ENCODE peak calls at places on chromosomes 16 and 17, in four cellular contexts. V is T-cell, N is iris pigment epithelial cell, C is IMR-90. A is an unnamed sample.

GRCh38 chr17:29980261-29980660 is 38.8 kb downstream of the EFCAB5 start:
- DNase-seq in V (no peak), N (no peak), C (no peak), A (no peak)

GRCh38 chr17:29577009-29577777 is 8.7 kb downstream of the TP53I13 start:
- DNase-seq in V (no peak), N (no peak), C (no peak), A (no peak)

GRCh38 chr16:21663889-21664647 is at the start of gene OTOA:
- DNase-seq in V (peak), N (no peak), C (no peak), A (no peak)

GRCh38 chr16:65538945-65539344 is 417.1 kb upstream of the CDH11 start:
- DNase-seq in V (no peak), N (peak), C (peak), A (peak)

GRCh38 chr16:138049-138417 is 440 bp downstream of the NPRL3 start:
- DNase-seq in V (no peak), N (no peak), C (no peak), A (no peak)

GRCh38 chr17:57572062-57572461 is 173.0 kb downstream of the CCDC182 start:
- DNase-seq in V (no peak), N (no peak), C (no peak), A (no peak)

GRCh38 chr17:35433075-35433894 is 985 bp upstream of the SLFN12 start:
- DNase-seq in V (peak), N (peak), C (peak), A (peak)

GRCh38 chr16:89038811-89039735 is 54.6 kb upstream of the ACSF3 start:
- DNase-seq in V (no peak), N (no peak), C (no peak), A (no peak)

GRCh38 chr17:27339836-27340550 is 46.1 kb downstream of the WSB1 start:
- DNase-seq in V (no peak), N (peak), C (no peak), A (peak)

GRCh38 chr16:83045790-83046189 is 419.0 kb downstream of the CDH13 start:
- DNase-seq in V (no peak), N (no peak), C (no peak), A (no peak)

GRCh38 chr16:46747777-46748651 is at the start of gene MYLK3:
- DNase-seq in V (no peak), N (peak), C (no peak), A (no peak)

GRCh38 chr16:67528870-67529638 is 425 bp downstream of the RIPOR1 start:
- DNase-seq in V (no peak), N (peak), C (peak), A (no peak)

GRCh38 chr17:11293480-11293879 is 52.5 kb downstream of the SHISA6 start:
- DNase-seq in V (no peak), N (no peak), C (no peak), A (no peak)

GRCh38 chr16:58128721-58129096 is 472 bp downstream of the CFAP20 start:
- DNase-seq in V (no peak), N (no peak), C (no peak), A (no peak)

GRCh38 chr17:4635823-4636375 is 5.6 kb downstream of the ALOX15 start:
- DNase-seq in V (no peak), N (no peak), C (no peak), A (no peak)

GRCh38 chr16:351804-352520 is 561 bp downstream of the AXIN1 start:
- DNase-seq in V (no peak), N (no peak), C (no peak), A (no peak)

GRCh38 chr16:16882766-16883165 is 503.8 kb downstream of the NPIPA7 start:
- DNase-seq in V (no peak), N (no peak), C (no peak), A (no peak)

GRCh38 chr16:81318711-81319110 is 3.9 kb downstream of the GAN start:
- DNase-seq in V (no peak), N (no peak), C (no peak), A (no peak)

GRCh38 chr17:9169116-9169515 is 147.8 kb downstream of the NTN1 start:
- DNase-seq in V (no peak), N (no peak), C (no peak), A (no peak)

GRCh38 chr17:61230461-61230860 is 169.2 kb upstream of the TBX2 start:
- DNase-seq in V (no peak), N (no peak), C (no peak), A (no peak)

GRCh38 chr16:62190426-62190825 is 154.2 kb upstream of the CDH8 start:
- DNase-seq in V (no peak), N (peak), C (no peak), A (peak)

GRCh38 chr17:62652251-62653001 is 25.0 kb downstream of the MRC2 start:
- DNase-seq in V (no peak), N (peak), C (peak), A (peak)

GRCh38 chr17:48054238-48055185 is 6.4 kb downstream of the NFE2L1 start:
- DNase-seq in V (no peak), N (peak), C (peak), A (peak)

GRCh38 chr16:83933885-83934683 is 19.0 kb upstream of the OSGIN1 start:
- DNase-seq in V (no peak), N (peak), C (peak), A (no peak)

GRCh38 chr16:71229344-71229743 is 1.2 kb downstream of the HYDIN start:
- DNase-seq in V (no peak), N (no peak), C (no peak), A (no peak)

GRCh38 chr17:50048988-50049387 is 6.9 kb upstream of the ITGA3 start:
- DNase-seq in V (no peak), N (no peak), C (no peak), A (no peak)

GRCh38 chr17:199195-199604 is 17.8 kb upstream of the DOC2B start:
- DNase-seq in V (no peak), N (peak), C (peak), A (no peak)

GRCh38 chr16:65480276-65480675 is 358.4 kb upstream of the CDH11 start:
- DNase-seq in V (no peak), N (no peak), C (no peak), A (no peak)

GRCh38 chr16:78571880-78572279 is 472.4 kb downstream of the WWOX start:
- DNase-seq in V (no peak), N (no peak), C (no peak), A (no peak)

GRCh38 chr17:82767041-82767754 is 15.3 kb downstream of the TBCD start:
- DNase-seq in V (no peak), N (peak), C (peak), A (peak)

A was measured in bronchial epithelial cell.